ENCODE peak calls at places on chromosome 7, in four cellular contexts. K is NCI-H460, F is left lung, C is SK-MEL-5. S is an unnamed sample.

GRCh38 chr7:30929686-30930085 is 18.0 kb downstream of the AQP1 start:
- DNase-seq in F (no peak), C (no peak), K (no peak), S (no peak)

GRCh38 chr7:155208681-155209477 is 88.8 kb upstream of the INSIG1 start:
- DNase-seq in C (no peak), K (no peak), F (peak), S (peak)

GRCh38 chr7:140196361-140197217 is 19.8 kb upstream of the KDM7A start:
- DNase-seq in F (no peak), K (no peak), C (no peak), S (peak)

GRCh38 chr7:5255832-5256231 is 26.9 kb upstream of the SLC29A4 start:
- DNase-seq in K (no peak), F (no peak), C (no peak), S (no peak)

GRCh38 chr7:150931199-150931869 is 46.8 kb downstream of the KCNH2 start:
- DNase-seq in F (peak), C (no peak), K (no peak), S (peak)

GRCh38 chr7:132876576-132876975 is 205.3 kb downstream of the CHCHD3 start:
- DNase-seq in F (no peak), C (peak), K (no peak), S (no peak)

GRCh38 chr7:30862987-30863693 is 48.5 kb upstream of the AQP1 start:
- DNase-seq in F (peak), C (no peak), K (no peak), S (no peak)

GRCh38 chr7:25922296-25922695 is 229.7 kb upstream of the NFE2L3 start:
- DNase-seq in F (no peak), K (no peak), C (peak), S (no peak)

GRCh38 chr7:83824214-83824613 is 175.3 kb upstream of the SEMA3E start:
- DNase-seq in F (no peak), K (no peak), C (no peak), S (no peak)

GRCh38 chr7:21480693-21481403 is 53.0 kb downstream of the SP4 start:
- DNase-seq in F (no peak), K (no peak), C (no peak), S (no peak)

GRCh38 chr7:28573059-28573553 is 160.8 kb downstream of the CREB5 start:
- DNase-seq in F (no peak), C (no peak), K (no peak), S (no peak)

GRCh38 chr7:21947056-21947455 is 1.4 kb upstream of the CDCA7L start:
- DNase-seq in K (no peak), F (no peak), C (no peak), S (no peak)

GRCh38 chr7:128755816-128756476 is 16.8 kb downstream of the CALU start:
- DNase-seq in F (no peak), K (no peak), C (no peak), S (peak)

GRCh38 chr7:142457146-142457703 is 199.4 kb upstream of the PRSS58 start:
- DNase-seq in F (no peak), K (no peak), C (peak), S (no peak)

GRCh38 chr7:112116894-112117293 is 89.3 kb downstream of the DOCK4 start:
- DNase-seq in C (no peak), K (no peak), F (no peak), S (no peak)

GRCh38 chr7:20241491-20242261 is 24.5 kb upstream of the MACC1 start:
- DNase-seq in F (no peak), K (peak), C (no peak), S (peak)

GRCh38 chr7:5643280-5643679 is 138.2 kb downstream of the RNF216 start:
- DNase-seq in F (no peak), K (no peak), C (peak), S (peak)

GRCh38 chr7:1964556-1964912 is 268.2 kb downstream of the MAD1L1 start:
- DNase-seq in C (no peak), F (no peak), K (no peak), S (no peak)

GRCh38 chr7:156236936-156237599 is 403.5 kb upstream of the RNF32 start:
- DNase-seq in F (no peak), K (no peak), C (no peak), S (no peak)

GRCh38 chr7:77855371-77856083 is 57.0 kb downstream of the PHTF2 start:
- DNase-seq in C (no peak), F (no peak), K (no peak), S (peak)

GRCh38 chr7:94529516-94529915 is 19.9 kb downstream of the CASD1 start:
- DNase-seq in C (no peak), F (no peak), K (no peak), S (peak)

GRCh38 chr7:99679400-99680191 is at the start of gene CYP3A5:
- DNase-seq in C (no peak), F (no peak), K (no peak), S (peak)

GRCh38 chr7:123209786-123210185 is 10.0 kb upstream of the SLC13A1 start:
- DNase-seq in C (no peak), F (no peak), K (no peak), S (peak)

GRCh38 chr7:5831196-5831595 is 49.4 kb upstream of the OCM start:
- DNase-seq in C (no peak), K (no peak), F (no peak), S (peak)

GRCh38 chr7:103348452-103348851 is 1.0 kb downstream of the PSMC2 start:
- DNase-seq in C (no peak), K (no peak), F (peak), S (no peak)

GRCh38 chr7:100567045-100567730 is 6.5 kb downstream of the SAP25 start:
- DNase-seq in F (peak), C (no peak), K (no peak), S (no peak)

GRCh38 chr7:130099331-130099730 is 29.0 kb downstream of the KLHDC10 start:
- DNase-seq in F (no peak), C (no peak), K (no peak), S (no peak)

GRCh38 chr7:73850781-73851207 is 8.5 kb upstream of the METTL27 start:
- DNase-seq in C (no peak), F (peak), K (peak), S (no peak)

GRCh38 chr7:35259555-35259954 is 5.7 kb upstream of the TBX20 start:
- DNase-seq in F (no peak), K (no peak), C (no peak), S (no peak)

GRCh38 chr7:47536705-47537611 is 45.0 kb downstream of the TNS3 start:
- DNase-seq in F (peak), K (no peak), C (no peak), S (peak)